ENCODE peak calls at places on chromosomes 7 and 10, in ten cellular contexts. S, P, O, X, I, Y, F, U, C and M are unnamed samples.

GRCh38 chr10:132516771-132517725 is 20.5 kb upstream of the INPP5A start:
- DNase-seq in O (peak; percentile 74), U (peak; percentile 71), Y (no peak), X (peak; percentile 98), P (peak; percentile 97), C (peak; percentile 60), F (no peak), I (peak; percentile 99), S (peak; percentile 72), M (peak; percentile 86)

GRCh38 chr7:102916426-102916825 is 3.6 kb downstream of the LRRC17 start:
- DNase-seq in I (peak; percentile 33), U (no peak), C (no peak), X (peak; percentile 87), S (no peak), F (no peak), Y (no peak), O (no peak), P (peak; percentile 66), M (no peak)

GRCh38 chr7:8386926-8387550 is 46.4 kb upstream of the NXPH1 start:
- DNase-seq in Y (no peak), C (no peak), F (no peak), I (no peak), S (no peak), O (no peak), U (no peak), P (no peak), X (no peak), M (no peak)

GRCh38 chr7:16668049-16668858 is 22.3 kb downstream of the BZW2 start:
- DNase-seq in C (no peak), X (peak; percentile 100), I (peak; percentile 91), S (no peak), O (peak; percentile 44), Y (no peak), F (no peak), P (peak; percentile 99), U (no peak), M (peak; percentile 37)

GRCh38 chr10:114515515-114515914 is 111.2 kb upstream of the AFAP1L2 start:
- DNase-seq in U (no peak), Y (no peak), I (no peak), O (no peak), P (no peak), X (no peak), C (no peak), S (no peak), F (no peak), M (no peak)

GRCh38 chr7:94182066-94182465 is 177.9 kb upstream of the BET1 start:
- DNase-seq in Y (no peak), U (no peak), O (no peak), X (peak; percentile 77), I (peak; percentile 70), C (no peak), P (peak; percentile 77), F (no peak), S (no peak), M (no peak)

GRCh38 chr7:23055582-23056178 is 41.8 kb upstream of the HYCC1 start:
- DNase-seq in I (peak; percentile 66), C (peak; percentile 29), F (peak; percentile 42), Y (peak; percentile 51), X (peak; percentile 83), U (peak; percentile 67), O (peak; percentile 65), S (peak; percentile 16), P (peak; percentile 68), M (peak; percentile 63)

GRCh38 chr10:97081621-97082235 is 104.0 kb downstream of the SLIT1 start:
- DNase-seq in C (peak; percentile 75), P (peak; percentile 37), Y (peak; percentile 31), U (peak; percentile 54), F (peak; percentile 52), O (peak; percentile 90), I (peak; percentile 25), X (peak; percentile 62), S (peak; percentile 5), M (peak; percentile 49)

GRCh38 chr10:29100505-29100904 is 188.4 kb upstream of the LYZL1 start:
- DNase-seq in U (no peak), Y (no peak), P (no peak), C (no peak), S (no peak), F (no peak), I (no peak), O (no peak), X (no peak), M (no peak)

GRCh38 chr7:4742852-4743251 is 32.6 kb upstream of the AP5Z1 start:
- DNase-seq in S (no peak), F (no peak), O (no peak), U (no peak), X (no peak), I (no peak), C (no peak), P (no peak), Y (no peak), M (no peak)

GRCh38 chr10:127310389-127310788 is 114.0 kb upstream of the INSYN2A start:
- DNase-seq in U (no peak), P (no peak), F (no peak), I (no peak), X (no peak), C (no peak), Y (no peak), S (no peak), O (no peak), M (no peak)

GRCh38 chr10:35639651-35640311 is 2.3 kb downstream of the FZD8 start:
- DNase-seq in X (peak; percentile 55), S (no peak), P (peak; percentile 44), I (no peak), O (no peak), U (no peak), C (peak; percentile 37), Y (no peak), F (peak; percentile 6), M (peak; percentile 18)

GRCh38 chr10:124494050-124494807 is 32.6 kb downstream of the LHPP start:
- DNase-seq in P (no peak), U (no peak), F (no peak), I (no peak), X (no peak), S (no peak), Y (no peak), C (no peak), O (no peak), M (no peak)

GRCh38 chr7:64888561-64888900 is 14.5 kb upstream of the ZNF273 start:
- DNase-seq in X (no peak), O (no peak), U (no peak), S (no peak), P (no peak), F (no peak), Y (no peak), I (no peak), C (no peak), M (peak; percentile 11)

GRCh38 chr7:2437136-2437535 is 33.7 kb downstream of the CHST12 start:
- DNase-seq in X (no peak), Y (no peak), I (no peak), U (no peak), F (no peak), S (no peak), P (no peak), O (peak; percentile 4), C (no peak), M (no peak)

GRCh38 chr10:52883996-52884871 is 111.7 kb upstream of the MBL2 start:
- DNase-seq in I (peak; percentile 94), P (peak; percentile 42), S (peak; percentile 50), Y (no peak), C (peak; percentile 54), X (peak; percentile 72), O (peak; percentile 62), F (peak; percentile 4), U (peak; percentile 66), M (peak; percentile 48)

GRCh38 chr7:70372768-70373241 is 759.1 kb upstream of the GALNT17 start:
- DNase-seq in S (no peak), Y (no peak), U (no peak), C (no peak), F (no peak), I (no peak), X (no peak), P (no peak), O (peak; percentile 39), M (no peak)

GRCh38 chr10:43681721-43682120 is 33.0 kb upstream of the ZNF32 start:
- DNase-seq in C (no peak), F (no peak), U (no peak), X (no peak), I (no peak), P (no peak), O (no peak), S (no peak), Y (no peak), M (no peak)

GRCh38 chr7:105896407-105896842 is 20.0 kb upstream of the ATXN7L1 start:
- DNase-seq in Y (no peak), U (no peak), P (peak; percentile 61), S (no peak), C (no peak), F (no peak), O (no peak), I (no peak), X (no peak), M (no peak)

GRCh38 chr10:132875435-132875834 is 66.9 kb downstream of the CFAP46 start:
- DNase-seq in O (no peak), S (no peak), F (no peak), P (no peak), C (no peak), I (no peak), U (no peak), X (no peak), Y (no peak), M (no peak)

GRCh38 chr10:28241766-28242399 is 61.0 kb downstream of the MPP7 start:
- DNase-seq in F (peak; percentile 13), O (peak; percentile 47), Y (peak; percentile 17), C (no peak), I (peak; percentile 29), X (peak; percentile 74), U (peak; percentile 52), P (peak; percentile 66), S (no peak), M (peak; percentile 22)

GRCh38 chr10:103661198-103661950 is 167.9 kb downstream of the NEURL1 start:
- DNase-seq in C (no peak), S (no peak), F (peak; percentile 58), Y (peak; percentile 24), I (peak; percentile 23), X (peak; percentile 93), P (peak; percentile 95), U (peak; percentile 63), O (peak; percentile 82), M (peak; percentile 74)

GRCh38 chr7:111796671-111797070 is 234.4 kb upstream of the IMMP2L start:
- DNase-seq in P (no peak), F (peak; percentile 0), I (no peak), Y (no peak), O (no peak), S (no peak), X (peak; percentile 32), U (peak; percentile 5), C (no peak), M (no peak)

GRCh38 chr10:131546086-131546810 is 234.7 kb upstream of the TCERG1L start:
- DNase-seq in I (no peak), F (no peak), Y (no peak), C (no peak), X (no peak), O (no peak), S (no peak), U (no peak), P (no peak), M (no peak)

GRCh38 chr10:15571570-15571969 is 148.2 kb downstream of the ITGA8 start:
- DNase-seq in F (no peak), X (peak; percentile 75), S (no peak), Y (no peak), U (no peak), I (no peak), O (no peak), P (peak; percentile 68), C (no peak), M (no peak)

GRCh38 chr7:152723364-152723763 is 36.2 kb upstream of the ACTR3B start:
- DNase-seq in X (no peak), I (no peak), C (no peak), O (no peak), Y (no peak), S (no peak), P (no peak), F (no peak), U (no peak), M (no peak)

GRCh38 chr7:33250421-33250827 is 121.1 kb downstream of the BBS9 start:
- DNase-seq in P (peak; percentile 96), X (peak; percentile 96), O (no peak), C (no peak), I (no peak), U (no peak), F (no peak), Y (no peak), S (no peak), M (no peak)

GRCh38 chr7:29189743-29190201 is 4.8 kb upstream of the CHN2 start:
- DNase-seq in U (peak; percentile 96), O (peak; percentile 75), I (no peak), X (peak; percentile 42), C (peak; percentile 83), S (peak; percentile 36), F (peak; percentile 59), P (peak; percentile 18), Y (peak; percentile 9), M (peak; percentile 62)